ENCODE peak calls at places on chromosomes 12 and 14, in four cellular contexts. I, F, B and A are unnamed samples.
A peak's percentile ranks its signal among the peaks of the same experiment; 100 is the strongest.

GRCh38 chr14:51424041-51424440 is 184.0 kb downstream of the TMX1 start:
- DNase-seq in I (no peak), F (no peak), B (no peak), A (no peak)

GRCh38 chr14:37483672-37484071 is 111.4 kb downstream of the FOXA1 start:
- DNase-seq in I (no peak), F (no peak), B (no peak), A (no peak)

GRCh38 chr12:26791328-26791791 is 41.6 kb downstream of the ITPR2 start:
- DNase-seq in I (no peak), F (no peak), B (no peak), A (no peak)

GRCh38 chr12:106644335-106645073 is 61.7 kb downstream of the RFX4 start:
- DNase-seq in I (no peak), F (no peak), B (no peak), A (no peak)

GRCh38 chr14:32449640-32450039 is 120.5 kb downstream of the AKAP6 start:
- DNase-seq in I (no peak), F (no peak), B (no peak), A (no peak)

GRCh38 chr14:74444866-74445265 is 18.9 kb upstream of the SYNDIG1L start:
- DNase-seq in I (no peak), F (no peak), B (no peak), A (no peak)

GRCh38 chr14:83342590-83342989 is 1808.9 kb upstream of the SEL1L start:
- DNase-seq in I (no peak), F (no peak), B (peak; percentile 14), A (no peak)

GRCh38 chr14:97723834-97724770 is 926.9 kb downstream of the VRK1 start:
- DNase-seq in I (no peak), F (no peak), B (no peak), A (no peak)

DNA sequence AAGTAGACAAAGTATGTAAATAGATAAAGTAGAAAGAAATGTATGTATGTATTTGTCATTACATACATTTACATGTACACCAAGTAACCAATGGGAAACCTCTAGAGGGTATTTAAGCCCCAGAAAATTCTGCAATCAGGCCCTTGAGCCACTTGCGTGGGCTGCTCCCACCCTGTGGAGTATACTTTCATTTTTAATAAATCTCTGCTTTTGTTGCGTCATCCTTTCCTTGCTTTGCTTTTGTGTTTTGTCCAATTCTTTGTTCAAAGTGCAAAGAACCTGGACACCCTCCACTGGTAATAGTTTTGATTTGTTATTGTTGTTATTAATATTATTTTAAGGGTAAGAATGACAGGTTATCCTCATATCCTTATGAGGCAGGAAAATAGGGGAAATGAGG is 21.8 kb downstream of the CAPS2 start:
- DNase-seq in I (no peak), F (no peak), B (no peak), A (no peak)
- H3K27ac ChIP-seq in I (no peak overlapping the region), F (no peak overlapping the region), B (no peak overlapping the region), A (no peak overlapping the region)

GRCh38 chr14:99561827-99562226 is 42.2 kb downstream of the CCDC85C start:
- DNase-seq in I (no peak), F (no peak), B (no peak), A (peak; percentile 71)

GRCh38 chr14:99556134-99556791 is 47.7 kb downstream of the CCDC85C start:
- DNase-seq in I (no peak), F (no peak), B (no peak), A (no peak)

GRCh38 chr14:99560403-99560802 is 43.6 kb downstream of the CCDC85C start:
- DNase-seq in I (no peak), F (no peak), B (no peak), A (no peak)

GRCh38 chr14:99560946-99561683 is 42.9 kb downstream of the CCDC85C start:
- DNase-seq in I (no peak), F (peak; percentile 85), B (no peak), A (peak; percentile 70)

GRCh38 chr14:99559286-99559990 is 44.6 kb downstream of the CCDC85C start:
- DNase-seq in I (no peak), F (no peak), B (no peak), A (no peak)
- H3K27ac ChIP-seq in I (no peak overlapping the region), F (no peak overlapping the region), B (no peak overlapping the region), A (peak overlapping the region; percentile 80)

DNA sequence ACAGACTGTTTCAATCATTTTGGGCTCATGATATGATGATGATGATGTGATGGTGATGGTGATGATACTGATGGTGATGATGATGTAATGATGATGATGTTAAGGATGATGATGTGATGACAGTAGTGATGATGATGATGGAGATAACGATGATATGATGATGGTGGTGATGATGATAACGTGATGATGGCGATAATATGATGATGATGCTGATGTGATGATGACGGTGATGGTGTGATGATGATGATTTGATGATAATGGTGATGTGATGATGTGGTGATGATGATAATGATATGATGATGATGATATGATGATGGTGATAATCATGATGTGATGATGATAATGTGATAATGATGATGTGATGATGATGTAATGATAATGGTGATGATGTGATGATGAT is 612.6 kb downstream of the AACS start:
- DNase-seq in I (no peak), F (no peak), B (no peak), A (no peak)
- H3K27ac ChIP-seq in I (no peak overlapping the region), F (no peak overlapping the region), B (no peak overlapping the region), A (no peak overlapping the region)

DNA sequence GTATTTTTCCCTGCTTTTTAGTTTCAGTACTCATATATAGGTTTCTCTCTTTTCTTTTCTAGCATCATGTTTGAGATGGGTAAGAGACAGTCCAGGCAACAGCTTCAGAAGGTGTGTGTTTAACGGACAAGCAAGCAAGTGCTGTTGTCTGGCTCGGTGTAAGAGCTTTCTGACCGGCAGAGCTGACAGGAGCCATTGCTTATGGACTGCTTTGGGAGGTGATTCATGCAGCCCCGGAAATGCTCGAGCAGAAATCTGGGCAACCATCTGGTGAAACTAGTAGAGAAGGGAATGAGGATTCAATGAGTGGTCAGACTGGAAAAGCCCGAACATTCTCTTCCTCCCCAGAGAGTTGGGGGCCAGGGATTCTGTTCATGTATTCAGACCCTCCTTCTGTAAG is 24.4 kb downstream of the TUNAR start:
- DNase-seq in I (no peak), F (no peak), B (no peak), A (no peak)
- H3K27ac ChIP-seq in I (no peak overlapping the region), F (no peak overlapping the region), B (no peak overlapping the region), A (no peak overlapping the region)

DNA sequence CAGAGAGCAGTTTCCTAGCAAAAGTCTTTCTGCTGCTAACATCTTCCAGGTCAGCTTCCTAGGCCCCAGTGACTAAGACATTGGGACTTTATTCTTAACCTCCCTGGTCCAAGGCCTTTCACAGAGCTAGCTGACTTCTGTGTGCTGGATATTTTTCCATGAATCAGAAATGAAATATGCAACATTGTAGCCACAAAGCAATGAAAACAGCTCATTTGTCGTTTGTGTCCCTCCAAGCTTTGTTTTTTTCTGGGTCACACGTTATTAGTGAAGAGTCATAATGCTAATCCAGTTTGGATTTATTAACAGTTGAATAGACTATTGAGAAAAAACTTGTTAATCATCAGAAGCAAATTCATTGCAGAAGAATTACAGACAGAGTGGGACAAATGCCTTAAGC is 82.4 kb downstream of the ARF6 start:
- DNase-seq in I (no peak), F (no peak), B (no peak), A (no peak)
- H3K27ac ChIP-seq in I (no peak overlapping the region), F (peak overlapping the region; percentile 32), B (peak overlapping the region; percentile 85), A (peak overlapping the region; percentile 82)

GRCh38 chr12:47987411-47988072 is 16.7 kb downstream of the COL2A1 start:
- DNase-seq in I (no peak), F (no peak), B (no peak), A (no peak)
- H3K27ac ChIP-seq in I (no peak overlapping the region), F (no peak overlapping the region), B (no peak overlapping the region), A (no peak overlapping the region)

DNA sequence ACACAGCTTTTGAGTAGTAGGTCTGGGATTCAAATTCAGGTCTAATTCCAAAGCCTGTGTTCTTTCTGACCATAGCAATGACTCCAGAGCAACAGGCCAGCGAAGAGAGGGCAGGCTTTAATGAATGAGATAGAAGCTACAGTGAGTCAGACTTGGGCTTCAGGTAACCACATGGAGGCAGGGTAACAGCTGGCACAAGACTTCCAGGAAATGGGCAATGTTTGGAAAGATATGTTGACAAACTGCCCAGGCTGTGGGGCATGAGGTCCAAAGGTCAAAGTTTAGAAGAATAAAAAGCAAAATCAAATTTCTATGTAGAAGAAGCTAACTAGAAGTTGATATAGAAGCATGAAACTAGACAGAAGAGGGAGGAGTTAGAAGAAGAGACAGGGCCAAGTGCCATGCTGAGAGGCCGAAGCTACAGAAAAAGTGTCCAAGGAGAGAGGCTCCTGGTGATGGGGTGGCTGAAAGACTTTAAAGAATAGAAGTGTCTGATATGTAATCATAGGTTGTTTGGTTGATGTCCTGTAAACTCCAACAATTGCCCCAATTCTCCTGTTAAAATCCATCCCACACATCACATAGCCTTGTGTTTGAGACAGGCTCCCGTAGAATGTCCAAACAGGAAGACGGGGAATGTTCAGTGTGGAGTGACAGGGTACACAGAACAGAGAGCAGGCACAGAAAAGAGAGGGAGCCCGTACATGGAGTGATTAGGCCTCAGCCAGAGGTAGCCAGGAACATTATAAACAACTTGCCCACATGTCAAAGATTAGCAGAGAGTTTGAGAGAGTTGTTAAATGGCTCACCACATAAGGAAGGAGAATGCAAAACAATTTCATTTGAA is 384.7 kb downstream of the CCDC91 start:
- DNase-seq in I (no peak), F (no peak), B (no peak), A (no peak)
- H3K27ac ChIP-seq in I (no peak overlapping the region), F (no peak overlapping the region), B (no peak overlapping the region), A (no peak overlapping the region)